ENCODE peak calls at places on chromosomes 3 and 15, in six cellular contexts. F is endothelial cell of umbilical vein, E is SK-N-SH, N is HCT116, Z is GM12878, L is K562. I is an unnamed sample.

GRCh38 chr15:87669846-87670245 is 586.7 kb downstream of the NTRK3 start:
- DNase-seq in F (no peak), E (no peak), N (no peak), Z (no peak), L (no peak), I (no peak)

GRCh38 chr15:22253676-22254408 is 173.5 kb downstream of the OR4M2 start:
- DNase-seq in F (no peak), E (no peak), N (no peak), Z (peak), L (no peak), I (no peak)

GRCh38 chr3:156816091-156816793 is 9.9 kb upstream of the LEKR1 start:
- DNase-seq in F (peak), E (no peak), N (no peak), Z (no peak), L (no peak), I (no peak)

GRCh38 chr3:2697589-2697988 is 412.6 kb downstream of the IL5RA start:
- DNase-seq in F (no peak), E (no peak), N (no peak), Z (no peak), L (no peak), I (no peak)

GRCh38 chr3:38582941-38583645 is 66.4 kb downstream of the SCN5A start:
- DNase-seq in F (no peak), E (peak), N (no peak), Z (no peak), L (no peak), I (no peak)

GRCh38 chr3:123092243-123092642 is 25.4 kb downstream of the PDIA5 start:
- DNase-seq in F (no peak), E (no peak), N (no peak), Z (no peak), L (no peak), I (no peak)

GRCh38 chr3:108125550-108126071 is 34.8 kb upstream of the CD47 start:
- DNase-seq in F (peak), E (no peak), N (no peak), Z (peak), L (peak), I (no peak)

GRCh38 chr15:63983071-63983711 is 63.1 kb downstream of the DAPK2 start:
- DNase-seq in F (peak), E (no peak), N (no peak), Z (no peak), L (no peak), I (no peak)

GRCh38 chr3:152574461-152575079 is 260.4 kb upstream of the P2RY1 start:
- DNase-seq in F (peak), E (peak), N (peak), Z (peak), L (peak), I (peak)

GRCh38 chr3:150743508-150743907 is 19.5 kb downstream of the SIAH2 start:
- DNase-seq in F (no peak), E (no peak), N (no peak), Z (no peak), L (no peak), I (no peak)

DNA sequence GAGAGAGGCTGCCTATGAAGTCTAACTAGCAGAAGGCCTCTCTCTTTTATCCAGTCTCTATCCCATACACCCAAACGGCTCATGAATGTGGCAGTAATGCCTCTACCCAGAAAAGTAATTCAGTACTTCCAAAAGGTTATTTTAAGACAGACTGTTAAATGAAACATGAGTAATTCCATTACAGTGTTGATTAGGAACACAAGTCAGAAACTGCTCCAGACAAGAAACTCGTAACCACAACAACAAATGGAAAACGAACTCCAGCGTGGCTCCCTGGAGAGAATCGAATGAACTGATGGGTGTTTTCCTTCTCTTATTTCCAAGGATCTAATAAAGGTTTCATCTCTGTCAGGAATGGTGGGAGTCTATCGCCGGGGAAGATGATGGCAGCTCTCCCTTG is 228.4 kb downstream of the MAGI1 start:
- DNase-seq in F (no peak), E (no peak), N (no peak), Z (no peak), L (no peak), I (no peak)
- H3K9ac ChIP-seq in F (no peak), E (no peak), N (no peak), Z (no peak), L (no peak), I (no peak)

DNA sequence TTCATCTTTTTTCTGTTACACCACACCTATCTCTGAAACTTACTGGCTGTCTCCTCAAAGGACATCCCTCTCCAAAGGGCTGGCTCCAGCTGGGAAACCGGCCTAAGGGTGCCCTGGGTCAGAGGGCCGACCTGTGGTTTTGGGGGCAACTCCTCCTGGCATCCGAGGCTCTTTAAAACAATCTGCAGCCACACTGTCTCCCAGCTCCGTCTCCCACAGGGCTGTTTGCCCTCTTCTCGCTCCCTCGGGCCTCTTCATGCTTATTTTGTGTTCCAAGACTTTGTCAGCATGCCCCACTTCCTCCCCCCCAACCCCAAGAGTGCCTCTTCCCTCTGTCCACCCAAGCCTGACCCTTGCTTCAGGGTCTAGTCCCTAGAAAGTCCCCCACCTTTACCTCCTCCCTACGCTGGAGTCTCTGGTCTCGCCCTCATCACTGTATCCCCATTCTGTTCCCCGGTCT is 1.3 kb upstream of the CSK start:
- DNase-seq in F (no peak), E (no peak), N (no peak), Z (no peak), L (no peak), I (no peak)
- H3K4me3 ChIP-seq in F (no peak), E (no peak), N (no peak), Z (peak), L (no peak), I (peak)

GRCh38 chr3:23797490-23797889 is 8.3 kb upstream of the UBE2E1 start:
- DNase-seq in F (no peak), E (no peak), N (no peak), Z (peak), L (no peak), I (no peak)

GRCh38 chr3:23796518-23796917 is 9.2 kb upstream of the UBE2E1 start:
- DNase-seq in F (no peak), E (no peak), N (no peak), Z (no peak), L (no peak), I (no peak)

GRCh38 chr3:23785882-23786281 is 19.9 kb upstream of the UBE2E1 start:
- DNase-seq in F (no peak), E (no peak), N (no peak), Z (no peak), L (no peak), I (no peak)

GRCh38 chr3:23793528-23794134 is 12.1 kb upstream of the UBE2E1 start:
- DNase-seq in F (no peak), E (no peak), N (no peak), Z (no peak), L (no peak), I (no peak)

DNA sequence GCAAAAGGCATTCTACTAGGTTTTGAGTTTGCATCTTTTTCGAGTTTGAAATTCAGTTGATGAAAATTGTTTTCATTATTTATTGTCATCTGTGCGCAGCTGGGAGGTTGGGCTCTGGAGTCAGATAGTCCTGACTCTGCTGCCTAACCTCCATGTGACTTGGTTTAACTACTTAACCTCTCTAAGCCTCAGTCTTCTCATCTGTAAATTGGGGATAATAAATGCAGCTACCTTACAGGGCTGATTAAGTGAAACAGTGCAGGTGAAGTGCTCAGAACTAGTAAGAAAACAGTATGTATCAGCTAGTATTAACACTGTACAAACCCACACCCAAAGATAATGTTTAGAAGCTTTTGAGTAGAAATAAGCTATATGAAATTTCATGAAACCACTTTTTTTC is 14.1 kb upstream of the UBE2E1 start:
- DNase-seq in F (no peak), E (no peak), N (no peak), Z (no peak), L (no peak), I (no peak)
- TF ChIP-seq POLR2AphosphoS5 in F (no peak), E (no peak), N (no peak), Z (no peak), L (no peak), I (no peak)

GRCh38 chr15:46853600-46853999 is 863.7 kb upstream of the SEMA6D start:
- DNase-seq in F (no peak), E (peak), N (no peak), Z (no peak), L (no peak), I (no peak)
- H3K9ac ChIP-seq in F (no peak), E (no peak), N (no peak), Z (no peak), L (no peak), I (no peak)

GRCh38 chr15:39919740-39920509 is at the start of gene GPR176:
- DNase-seq in F (peak), E (peak), N (no peak), Z (no peak), L (no peak), I (no peak)

GRCh38 chr15:39920510-39921273 is 626 bp upstream of the GPR176 start:
- DNase-seq in F (peak), E (peak), N (no peak), Z (peak), L (peak), I (no peak)

GRCh38 chr15:39922450-39923092 is 2.5 kb upstream of the GPR176 start:
- DNase-seq in F (no peak), E (no peak), N (no peak), Z (no peak), L (no peak), I (no peak)

GRCh38 chr15:39919396-39919739 is 698 bp downstream of the GPR176 start:
- DNase-seq in F (no peak), E (no peak), N (no peak), Z (no peak), L (no peak), I (no peak)

DNA sequence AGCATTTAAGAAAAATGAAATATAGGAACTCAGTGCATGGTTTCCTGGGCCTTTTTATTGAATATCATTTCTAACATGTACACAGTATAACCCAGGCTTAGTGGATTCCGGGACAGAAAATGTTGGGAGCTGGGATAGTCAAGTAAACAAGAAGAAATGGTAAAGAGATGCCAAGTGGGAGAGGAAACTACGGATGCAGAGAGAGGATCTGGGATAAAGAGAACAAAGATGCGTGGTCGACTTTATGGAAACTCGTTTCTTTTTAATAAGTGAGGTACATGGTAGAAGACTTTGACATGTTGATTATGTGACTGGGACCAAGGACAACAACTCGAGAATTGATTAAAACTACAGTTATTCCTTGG is 1.2 kb upstream of the GPR176 start:
- DNase-seq in F (no peak), E (no peak), N (no peak), Z (no peak), L (no peak), I (no peak)
- H3K4me3 ChIP-seq in F (peak), E (peak), N (peak), Z (peak), L (peak), I (peak)